ENCODE peak calls at places on chromosome 14, in four cellular contexts. One of them, this sample, is unnamed.

GRCh38 chr14:21302013-21302857 is 22.4 kb downstream of the RPGRIP1 start:
- DNase-seq in endodermal cell: no peak
- DNase-seq in tibial nerve: no peak
- DNase-seq in stomach: no peak
- DNase-seq in this sample: no peak

GRCh38 chr14:75246546-75247285 is 31.9 kb upstream of the FOS start:
- DNase-seq in endodermal cell: no peak
- DNase-seq in tibial nerve: no peak
- DNase-seq in stomach: no peak
- DNase-seq in this sample: no peak

GRCh38 chr14:52703225-52703624 is 3.8 kb upstream of the PSMC6 start:
- DNase-seq in endodermal cell: no peak
- DNase-seq in tibial nerve: no peak
- DNase-seq in stomach: peak; percentile 70
- DNase-seq in this sample: peak; percentile 80

GRCh38 chr14:81529391-81529790 is 4.3 kb downstream of the SEL1L start:
- DNase-seq in endodermal cell: no peak
- DNase-seq in tibial nerve: no peak
- DNase-seq in stomach: no peak
- DNase-seq in this sample: no peak

GRCh38 chr14:20623798-20624197 is 17.7 kb downstream of the OR6S1 start:
- DNase-seq in endodermal cell: peak; percentile 58
- DNase-seq in tibial nerve: no peak
- DNase-seq in stomach: no peak
- DNase-seq in this sample: no peak

GRCh38 chr14:52355016-52355430 is 40.9 kb downstream of the PTGER2 start:
- DNase-seq in endodermal cell: no peak
- DNase-seq in tibial nerve: no peak
- DNase-seq in stomach: no peak
- DNase-seq in this sample: no peak

GRCh38 chr14:61033024-61033423 is 52.0 kb downstream of the SLC38A6 start:
- DNase-seq in endodermal cell: no peak
- DNase-seq in tibial nerve: no peak
- DNase-seq in stomach: no peak
- DNase-seq in this sample: no peak

GRCh38 chr14:92544051-92544730 is 30.6 kb downstream of the RIN3 start:
- DNase-seq in endodermal cell: no peak
- DNase-seq in tibial nerve: no peak
- DNase-seq in stomach: no peak
- DNase-seq in this sample: no peak

GRCh38 chr14:44701563-44702263 is 194.6 kb upstream of the FSCB start:
- DNase-seq in endodermal cell: no peak
- DNase-seq in tibial nerve: no peak
- DNase-seq in stomach: no peak
- DNase-seq in this sample: no peak

GRCh38 chr14:56211124-56211523 is 92.9 kb downstream of the PELI2 start:
- DNase-seq in endodermal cell: no peak
- DNase-seq in tibial nerve: no peak
- DNase-seq in stomach: no peak
- DNase-seq in this sample: no peak

GRCh38 chr14:72783741-72784140 is 110.2 kb downstream of the DPF3 start:
- DNase-seq in endodermal cell: no peak
- DNase-seq in tibial nerve: no peak
- DNase-seq in stomach: no peak
- DNase-seq in this sample: no peak

GRCh38 chr14:73879027-73879426 is 7.6 kb upstream of the ZNF410 start:
- DNase-seq in endodermal cell: no peak
- DNase-seq in tibial nerve: no peak
- DNase-seq in stomach: no peak
- DNase-seq in this sample: no peak

GRCh38 chr14:96098309-96098998 is 59.3 kb downstream of the C14orf132 start:
- DNase-seq in endodermal cell: peak; percentile 91
- DNase-seq in tibial nerve: no peak
- DNase-seq in stomach: peak; percentile 56
- DNase-seq in this sample: peak; percentile 47

GRCh38 chr14:53902307-53902706 is 54.3 kb downstream of the BMP4 start:
- DNase-seq in endodermal cell: no peak
- DNase-seq in tibial nerve: no peak
- DNase-seq in stomach: no peak
- DNase-seq in this sample: no peak

GRCh38 chr14:87153391-87153790 is 839.6 kb downstream of the GALC start:
- DNase-seq in endodermal cell: no peak
- DNase-seq in tibial nerve: no peak
- DNase-seq in stomach: no peak
- DNase-seq in this sample: no peak

GRCh38 chr14:101442451-101442850 is 118.8 kb upstream of the DIO3 start:
- DNase-seq in endodermal cell: peak; percentile 21
- DNase-seq in tibial nerve: no peak
- DNase-seq in stomach: no peak
- DNase-seq in this sample: no peak

GRCh38 chr14:52827426-52827825 is 36.0 kb upstream of the GNPNAT1 start:
- DNase-seq in endodermal cell: peak; percentile 71
- DNase-seq in tibial nerve: no peak
- DNase-seq in stomach: no peak
- DNase-seq in this sample: no peak

GRCh38 chr14:91866511-91867295 is 633 bp downstream of the TC2N start:
- DNase-seq in endodermal cell: no peak
- DNase-seq in tibial nerve: no peak
- DNase-seq in stomach: no peak
- DNase-seq in this sample: no peak

DNA sequence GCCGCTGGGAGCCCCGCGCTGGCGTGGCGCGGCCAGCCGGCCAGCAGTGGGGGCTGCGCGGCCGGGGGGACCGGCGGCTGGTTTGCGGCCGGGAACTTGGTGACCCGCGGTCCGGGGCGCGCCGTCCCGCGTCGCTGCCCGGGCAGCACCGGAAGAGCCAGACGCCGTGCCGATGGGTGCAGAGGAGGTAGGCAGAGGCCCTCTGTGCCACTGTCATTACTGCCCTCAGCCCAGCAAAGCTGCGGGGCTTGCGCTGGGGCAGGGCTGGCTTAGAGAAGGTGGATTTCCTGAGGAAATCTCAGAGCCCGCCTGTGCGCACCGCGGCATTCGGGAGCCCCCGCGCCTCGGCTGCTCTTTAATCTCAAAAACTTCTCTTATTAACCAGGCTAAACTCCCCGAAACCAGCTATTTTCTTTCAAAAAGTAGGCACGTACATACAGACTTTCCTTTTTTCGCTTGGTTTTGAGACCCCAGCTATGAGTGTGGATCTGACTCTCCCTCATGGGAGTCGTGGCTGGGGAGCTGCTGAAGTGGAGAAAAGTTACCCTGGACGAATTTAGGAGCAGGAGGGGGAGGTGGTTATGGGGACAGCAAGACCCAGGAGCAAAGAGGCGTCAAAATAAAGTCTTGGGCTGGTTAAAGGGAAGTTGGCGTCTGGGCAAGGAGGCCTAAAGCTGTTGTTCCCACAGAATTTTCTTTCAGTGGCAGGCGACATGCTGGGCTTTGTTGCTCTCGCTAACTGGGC is 790 bp downstream of the SUSD6 start:
- DNase-seq in endodermal cell: peak; percentile 72
- DNase-seq in tibial nerve: peak; percentile 13
- DNase-seq in stomach: no peak
- DNase-seq in this sample: peak; percentile 87
- H3K4me1 ChIP-seq in endodermal cell: peaks cover 12% of the 10 kb centered on the region
- H3K4me1 ChIP-seq in tibial nerve: peaks cover 56% of the 10 kb centered on the region
- H3K4me1 ChIP-seq in stomach: peaks cover 66% of the 10 kb centered on the region
- H3K4me1 ChIP-seq in this sample: peaks cover 45% of the 10 kb centered on the region

GRCh38 chr14:77991128-77991772 is 178.9 kb upstream of the NRXN3 start:
- DNase-seq in endodermal cell: peak; percentile 53
- DNase-seq in tibial nerve: no peak
- DNase-seq in stomach: no peak
- DNase-seq in this sample: no peak
- TF ChIP-seq CTCF in endodermal cell: peak; percentile 69
- TF ChIP-seq CTCF in tibial nerve: no peak
- TF ChIP-seq CTCF in stomach: no peak
- TF ChIP-seq CTCF in this sample: no peak

GRCh38 chr14:55123101-55123500 is 6.0 kb upstream of the LGALS3 start:
- DNase-seq in endodermal cell: no peak
- DNase-seq in tibial nerve: no peak
- DNase-seq in stomach: no peak
- DNase-seq in this sample: no peak

GRCh38 chr14:55122441-55122986 is 6.5 kb upstream of the LGALS3 start:
- DNase-seq in endodermal cell: no peak
- DNase-seq in tibial nerve: no peak
- DNase-seq in stomach: peak; percentile 91
- DNase-seq in this sample: no peak

GRCh38 chr14:55120466-55121144 is 8.4 kb upstream of the LGALS3 start:
- DNase-seq in endodermal cell: no peak
- DNase-seq in tibial nerve: no peak
- DNase-seq in stomach: peak; percentile 44
- DNase-seq in this sample: peak; percentile 49

GRCh38 chr14:55121146-55121545 is 7.9 kb upstream of the LGALS3 start:
- DNase-seq in endodermal cell: no peak
- DNase-seq in tibial nerve: no peak
- DNase-seq in stomach: no peak
- DNase-seq in this sample: no peak

DNA sequence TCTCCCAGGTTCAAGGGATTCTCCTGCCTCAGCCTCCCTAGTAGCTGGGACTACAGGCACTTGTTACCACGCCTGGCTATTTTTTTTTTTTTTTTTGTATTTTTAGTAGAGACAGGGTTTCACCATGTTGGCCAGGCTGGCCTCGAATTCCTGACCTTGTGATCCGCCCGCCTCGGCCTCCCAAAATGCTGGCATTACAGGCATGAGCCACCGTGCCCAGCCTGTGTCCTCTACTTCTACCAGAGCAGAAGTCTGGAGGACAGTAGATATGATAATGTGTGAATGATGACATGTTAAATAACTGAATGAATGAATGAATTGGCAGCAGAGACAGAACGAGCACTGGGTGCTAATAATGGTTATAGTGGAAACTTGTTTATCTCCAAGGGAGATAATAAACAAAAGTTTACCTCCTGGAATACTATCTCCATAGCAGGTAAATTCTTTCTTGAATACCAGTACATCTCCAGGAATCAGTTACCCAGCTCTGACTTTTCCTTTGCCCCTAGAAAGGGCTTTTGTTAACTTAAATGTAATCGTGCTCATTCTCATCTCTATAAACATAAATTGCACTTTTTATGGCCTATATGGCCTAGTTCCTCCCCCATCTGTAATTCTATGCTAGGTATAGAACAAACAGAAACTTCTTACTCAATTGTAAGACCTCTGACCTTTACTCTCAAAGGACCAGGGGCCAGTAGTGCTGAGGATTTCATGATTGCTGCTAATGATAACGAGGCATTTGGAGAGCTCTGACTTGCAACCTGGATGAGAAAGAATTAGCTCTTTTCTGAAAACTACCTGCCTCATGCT is 7.2 kb upstream of the LGALS3 start:
- DNase-seq in endodermal cell: no peak
- DNase-seq in tibial nerve: no peak
- DNase-seq in stomach: no peak
- DNase-seq in this sample: no peak
- H3K27ac ChIP-seq in endodermal cell: no peak overlapping the region
- H3K27ac ChIP-seq in tibial nerve: peak overlapping the region; percentile 49
- H3K27ac ChIP-seq in stomach: peak overlapping the region; percentile 80
- H3K27ac ChIP-seq in this sample: peak overlapping the region; percentile 34

GRCh38 chr14:22419620-22420019 is 169.4 kb downstream of the DAD1 start:
- DNase-seq in endodermal cell: no peak
- DNase-seq in tibial nerve: no peak
- DNase-seq in stomach: no peak
- DNase-seq in this sample: no peak

GRCh38 chr14:22418631-22419030 is 170.4 kb downstream of the DAD1 start:
- DNase-seq in endodermal cell: no peak
- DNase-seq in tibial nerve: no peak
- DNase-seq in stomach: no peak
- DNase-seq in this sample: no peak

GRCh38 chr14:22423958-22424357 is 165.1 kb downstream of the DAD1 start:
- DNase-seq in endodermal cell: no peak
- DNase-seq in tibial nerve: no peak
- DNase-seq in stomach: no peak
- DNase-seq in this sample: no peak

GRCh38 chr14:22420598-22421186 is 168.3 kb downstream of the DAD1 start:
- DNase-seq in endodermal cell: no peak
- DNase-seq in tibial nerve: no peak
- DNase-seq in stomach: no peak
- DNase-seq in this sample: no peak

GRCh38 chr14:22422238-22422637 is 166.8 kb downstream of the DAD1 start:
- DNase-seq in endodermal cell: no peak
- DNase-seq in tibial nerve: no peak
- DNase-seq in stomach: no peak
- DNase-seq in this sample: no peak
- H3K4me1 ChIP-seq in endodermal cell: no peaks in the 10 kb centered on the region
- H3K4me1 ChIP-seq in tibial nerve: no peaks in the 10 kb centered on the region
- H3K4me1 ChIP-seq in stomach: peaks cover 7% of the 10 kb centered on the region
- H3K4me1 ChIP-seq in this sample: peaks cover 18% of the 10 kb centered on the region